ENCODE peak calls at places on chromosomes 13 and 19, in four cellular contexts. One of them, this sample, is unnamed. For H3K4me1, the result is how much of the 10 kb centered on the place peaks cover.

GRCh38 chr19:5392476-5392875 is 51.9 kb upstream of the PTPRS start:
- DNase-seq in heart right ventricle: no peak
- DNase-seq in PC-9: no peak
- DNase-seq in thoracic aorta: no peak
- DNase-seq in this sample: no peak

GRCh38 chr19:13978306-13978705 is 26.0 kb downstream of the DCAF15 start:
- DNase-seq in heart right ventricle: peak
- DNase-seq in PC-9: no peak
- DNase-seq in thoracic aorta: peak
- DNase-seq in this sample: peak

GRCh38 chr19:8506402-8506957 is 4.0 kb upstream of the PRAM1 start:
- DNase-seq in heart right ventricle: no peak
- DNase-seq in PC-9: no peak
- DNase-seq in thoracic aorta: no peak
- DNase-seq in this sample: no peak

GRCh38 chr19:15159251-15159650 is 41.5 kb downstream of the NOTCH3 start:
- DNase-seq in heart right ventricle: no peak
- DNase-seq in PC-9: no peak
- DNase-seq in thoracic aorta: no peak
- DNase-seq in this sample: no peak

GRCh38 chr13:97327521-97328221 is 105.5 kb downstream of the MBNL2 start:
- DNase-seq in heart right ventricle: no peak
- DNase-seq in PC-9: no peak
- DNase-seq in thoracic aorta: no peak
- DNase-seq in this sample: no peak

GRCh38 chr13:107881362-107881761 is 334.0 kb downstream of the LIG4 start:
- DNase-seq in heart right ventricle: no peak
- DNase-seq in PC-9: peak
- DNase-seq in thoracic aorta: no peak
- DNase-seq in this sample: no peak

GRCh38 chr13:98239156-98240076 is 62.3 kb upstream of the RNF113B start:
- DNase-seq in heart right ventricle: no peak
- DNase-seq in PC-9: no peak
- DNase-seq in thoracic aorta: no peak
- DNase-seq in this sample: no peak

GRCh38 chr13:40518481-40518882 is 148.0 kb downstream of the FOXO1 start:
- DNase-seq in heart right ventricle: no peak
- DNase-seq in PC-9: peak
- DNase-seq in thoracic aorta: no peak
- DNase-seq in this sample: no peak

GRCh38 chr13:100674363-100674847 is at the start of gene TMTC4:
- DNase-seq in heart right ventricle: no peak
- DNase-seq in PC-9: no peak
- DNase-seq in thoracic aorta: no peak
- DNase-seq in this sample: peak

GRCh38 chr19:51637362-51637978 is 7.3 kb upstream of the SIGLEC5 start:
- DNase-seq in heart right ventricle: no peak
- DNase-seq in PC-9: no peak
- DNase-seq in thoracic aorta: no peak
- DNase-seq in this sample: peak

GRCh38 chr19:6026390-6026897 is 48.5 kb upstream of the RANBP3 start:
- DNase-seq in heart right ventricle: no peak
- DNase-seq in PC-9: no peak
- DNase-seq in thoracic aorta: no peak
- DNase-seq in this sample: no peak

GRCh38 chr13:40812724-40813445 is 23.5 kb downstream of the SLC25A15 start:
- DNase-seq in heart right ventricle: no peak
- DNase-seq in PC-9: no peak
- DNase-seq in thoracic aorta: no peak
- DNase-seq in this sample: peak

GRCh38 chr19:2026770-2027169 is 11.3 kb upstream of the BTBD2 start:
- DNase-seq in heart right ventricle: no peak
- DNase-seq in PC-9: no peak
- DNase-seq in thoracic aorta: no peak
- DNase-seq in this sample: peak

GRCh38 chr19:43562698-43563241 is 12.6 kb downstream of the XRCC1 start:
- DNase-seq in heart right ventricle: peak
- DNase-seq in PC-9: no peak
- DNase-seq in thoracic aorta: peak
- DNase-seq in this sample: peak

GRCh38 chr19:49820125-49820524 is 2.0 kb downstream of the MED25 start:
- DNase-seq in heart right ventricle: no peak
- DNase-seq in PC-9: no peak
- DNase-seq in thoracic aorta: no peak
- DNase-seq in this sample: peak

GRCh38 chr19:30087381-30088138 is 145.5 kb downstream of the URI1 start:
- DNase-seq in heart right ventricle: no peak
- DNase-seq in PC-9: no peak
- DNase-seq in thoracic aorta: no peak
- DNase-seq in this sample: no peak

GRCh38 chr13:19663416-19663979 is 30.0 kb downstream of the MPHOSPH8 start:
- DNase-seq in heart right ventricle: no peak
- DNase-seq in PC-9: no peak
- DNase-seq in thoracic aorta: no peak
- DNase-seq in this sample: no peak

GRCh38 chr13:95463516-95463915 is 89.0 kb upstream of the CLDN10 start:
- DNase-seq in heart right ventricle: no peak
- DNase-seq in PC-9: no peak
- DNase-seq in thoracic aorta: no peak
- DNase-seq in this sample: no peak

GRCh38 chr13:33934343-33934742 is 116.4 kb downstream of the RFC3 start:
- DNase-seq in heart right ventricle: no peak
- DNase-seq in PC-9: no peak
- DNase-seq in thoracic aorta: no peak
- DNase-seq in this sample: no peak

GRCh38 chr19:42129399-42130253 is 2.6 kb downstream of the POU2F2 start:
- DNase-seq in heart right ventricle: peak
- DNase-seq in PC-9: no peak
- DNase-seq in thoracic aorta: no peak
- DNase-seq in this sample: no peak

GRCh38 chr13:90047600-90047999 is 1299.9 kb upstream of the MIR17HG start:
- DNase-seq in heart right ventricle: no peak
- DNase-seq in PC-9: no peak
- DNase-seq in thoracic aorta: no peak
- DNase-seq in this sample: no peak

GRCh38 chr13:30593001-30593400 is 24.7 kb upstream of the USPL1 start:
- DNase-seq in heart right ventricle: no peak
- DNase-seq in PC-9: no peak
- DNase-seq in thoracic aorta: no peak
- DNase-seq in this sample: no peak

GRCh38 chr19:34367424-34367957 is 2.5 kb downstream of the GPI start:
- DNase-seq in heart right ventricle: no peak
- DNase-seq in PC-9: no peak
- DNase-seq in thoracic aorta: no peak
- DNase-seq in this sample: no peak

GRCh38 chr19:42487025-42487797 is 41.1 kb downstream of the CEACAM1 start:
- DNase-seq in heart right ventricle: no peak
- DNase-seq in PC-9: no peak
- DNase-seq in thoracic aorta: no peak
- DNase-seq in this sample: no peak

GRCh38 chr19:32748497-32748896 is 28.9 kb downstream of the TDRD12 start:
- DNase-seq in heart right ventricle: no peak
- DNase-seq in PC-9: no peak
- DNase-seq in thoracic aorta: no peak
- DNase-seq in this sample: peak

GRCh38 chr13:113361406-113361805 is 2.5 kb downstream of the GRTP1 start:
- DNase-seq in heart right ventricle: no peak
- DNase-seq in PC-9: no peak
- DNase-seq in thoracic aorta: no peak
- DNase-seq in this sample: no peak

GRCh38 chr19:35879068-35879467 is 10.7 kb downstream of the APLP1 start:
- DNase-seq in heart right ventricle: no peak
- DNase-seq in PC-9: no peak
- DNase-seq in thoracic aorta: no peak
- DNase-seq in this sample: no peak

GRCh38 chr19:42406111-42406510 is 16.0 kb upstream of the CNFN start:
- DNase-seq in heart right ventricle: no peak
- DNase-seq in PC-9: no peak
- DNase-seq in thoracic aorta: no peak
- DNase-seq in this sample: no peak

GRCh38 chr19:48660854-48661731 is 11.7 kb downstream of the NTN5 start:
- DNase-seq in heart right ventricle: peak
- DNase-seq in PC-9: peak
- DNase-seq in thoracic aorta: peak
- DNase-seq in this sample: peak

GRCh38 chr19:677201-677600 is 1.0 kb downstream of the FSTL3 start:
- DNase-seq in heart right ventricle: peak
- DNase-seq in PC-9: peak
- DNase-seq in thoracic aorta: peak
- DNase-seq in this sample: no peak

GRCh38 chr19:5081441-5082161 is 112.7 kb downstream of the KDM4B start:
- DNase-seq in heart right ventricle: no peak
- DNase-seq in PC-9: no peak
- DNase-seq in thoracic aorta: no peak
- DNase-seq in this sample: no peak

GRCh38 chr13:101942038-101942437 is 459.8 kb downstream of the FGF14 start:
- DNase-seq in heart right ventricle: no peak
- DNase-seq in PC-9: peak
- DNase-seq in thoracic aorta: no peak
- DNase-seq in this sample: peak

GRCh38 chr19:11480081-11480926 is 542 bp downstream of the ELAVL3 start:
- DNase-seq in heart right ventricle: no peak
- DNase-seq in PC-9: no peak
- DNase-seq in thoracic aorta: no peak
- DNase-seq in this sample: no peak

GRCh38 chr19:52898101-52898500 is 666 bp upstream of the ZNF320 start:
- DNase-seq in heart right ventricle: peak
- DNase-seq in PC-9: no peak
- DNase-seq in thoracic aorta: no peak
- DNase-seq in this sample: no peak

GRCh38 chr19:52901842-52902241 is 4.4 kb upstream of the ZNF320 start:
- DNase-seq in heart right ventricle: no peak
- DNase-seq in PC-9: no peak
- DNase-seq in thoracic aorta: no peak
- DNase-seq in this sample: no peak

GRCh38 chr19:52891336-52891735 is 6.1 kb downstream of the ZNF320 start:
- DNase-seq in heart right ventricle: no peak
- DNase-seq in PC-9: no peak
- DNase-seq in thoracic aorta: no peak
- DNase-seq in this sample: no peak

GRCh38 chr19:52897149-52897935 is at the start of gene ZNF320:
- DNase-seq in heart right ventricle: peak
- DNase-seq in PC-9: peak
- DNase-seq in thoracic aorta: peak
- DNase-seq in this sample: peak

GRCh38 chr19:52896431-52897148 is 845 bp downstream of the ZNF320 start:
- DNase-seq in heart right ventricle: peak
- DNase-seq in PC-9: peak
- DNase-seq in thoracic aorta: no peak
- DNase-seq in this sample: peak
- H3K4me3 ChIP-seq in heart right ventricle: peak
- H3K4me3 ChIP-seq in PC-9: peak
- H3K4me3 ChIP-seq in thoracic aorta: peak
- H3K4me3 ChIP-seq in this sample: peak

GRCh38 chr13:73465629-73465974 is 406.8 kb downstream of the KLF5 start:
- DNase-seq in heart right ventricle: no peak
- DNase-seq in PC-9: peak
- DNase-seq in thoracic aorta: no peak
- DNase-seq in this sample: peak

GRCh38 chr13:73466561-73466960 is 407.8 kb downstream of the KLF5 start:
- DNase-seq in heart right ventricle: no peak
- DNase-seq in PC-9: no peak
- DNase-seq in thoracic aorta: no peak
- DNase-seq in this sample: no peak

GRCh38 chr13:73462241-73462640 is 403.4 kb downstream of the KLF5 start:
- DNase-seq in heart right ventricle: no peak
- DNase-seq in PC-9: no peak
- DNase-seq in thoracic aorta: no peak
- DNase-seq in this sample: no peak

GRCh38 chr13:73467103-73467502 is 408.3 kb downstream of the KLF5 start:
- DNase-seq in heart right ventricle: no peak
- DNase-seq in PC-9: no peak
- DNase-seq in thoracic aorta: no peak
- DNase-seq in this sample: no peak

DNA sequence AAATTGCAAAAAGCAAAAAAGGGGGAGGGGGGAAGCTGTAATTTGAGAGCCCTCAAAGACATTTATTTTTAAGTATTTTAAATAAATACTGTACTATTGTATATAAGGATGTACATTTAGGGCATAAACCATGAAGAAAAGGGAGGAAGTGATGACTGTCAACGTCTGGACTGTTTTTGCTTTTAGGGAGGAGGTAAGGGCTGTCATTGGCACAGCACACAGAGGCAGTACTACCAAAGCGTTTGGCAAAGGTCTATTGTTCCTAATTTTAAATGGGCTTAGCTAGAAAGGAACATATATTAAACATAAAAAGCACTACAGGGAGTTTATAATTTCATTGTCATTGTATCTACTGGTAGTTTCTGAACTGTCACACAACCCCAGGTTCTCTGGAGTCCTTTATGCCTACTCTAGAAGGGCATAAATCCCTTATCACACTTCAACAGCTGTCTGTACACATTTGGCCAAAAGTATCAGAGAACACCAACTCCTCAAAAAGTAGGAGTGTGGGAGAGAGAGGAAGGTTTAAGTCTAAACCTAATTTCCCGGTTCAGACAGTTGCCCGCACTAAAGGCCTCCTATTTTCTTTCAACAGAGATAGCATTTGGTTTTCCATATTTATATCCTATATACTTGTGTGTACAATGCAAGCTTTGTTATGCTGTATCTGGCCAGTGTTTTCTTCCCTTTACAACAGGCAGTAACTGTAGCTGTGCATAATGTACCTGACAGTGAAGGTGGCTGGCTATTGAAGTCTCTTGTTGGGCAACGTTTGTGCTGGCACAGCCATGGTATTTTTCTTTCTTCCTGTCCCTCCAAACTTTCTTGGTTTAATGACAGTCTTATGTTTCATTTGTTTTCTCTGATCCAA is 406.2 kb downstream of the KLF5 start:
- DNase-seq in heart right ventricle: no peak
- DNase-seq in PC-9: no peak
- DNase-seq in thoracic aorta: no peak
- DNase-seq in this sample: no peak
- H3K27ac ChIP-seq in heart right ventricle: no peak
- H3K27ac ChIP-seq in PC-9: peak
- H3K27ac ChIP-seq in thoracic aorta: no peak
- H3K27ac ChIP-seq in this sample: peak

GRCh38 chr19:39582891-39583625 is 19.3 kb upstream of the LGALS13 start:
- DNase-seq in heart right ventricle: no peak
- DNase-seq in PC-9: no peak
- DNase-seq in thoracic aorta: no peak
- DNase-seq in this sample: no peak
- H3K4me1 ChIP-seq in heart right ventricle: under half
- H3K4me1 ChIP-seq in PC-9: under half
- H3K4me1 ChIP-seq in thoracic aorta: under half
- H3K4me1 ChIP-seq in this sample: under half

GRCh38 chr13:21544515-21544914 is 59.5 kb downstream of the MICU2 start:
- DNase-seq in heart right ventricle: no peak
- DNase-seq in PC-9: no peak
- DNase-seq in thoracic aorta: no peak
- DNase-seq in this sample: no peak
- H3K4me3 ChIP-seq in heart right ventricle: no peak
- H3K4me3 ChIP-seq in PC-9: no peak
- H3K4me3 ChIP-seq in thoracic aorta: no peak
- H3K4me3 ChIP-seq in this sample: no peak